ENCODE peak calls at places on chromosomes 16 and 17, in ten cellular contexts. G is kidney epithelial cell; A is ovary; O is adrenal gland; W is CD4-positive, alpha-beta T cell; F is AG09309; K is GM13977; H is AG09319; R is tibial nerve; T is CD8-positive, alpha-beta T cell. S is an unnamed sample.

GRCh38 chr16:85423186-85423550 is 190.0 kb upstream of the GSE1 start:
- DNase-seq in G (no peak), A (peak; percentile 28), O (no peak), W (no peak), F (no peak), K (no peak), H (no peak), R (no peak), T (no peak), S (no peak)

GRCh38 chr16:22264786-22265185 is 32.4 kb upstream of the POLR3E start:
- DNase-seq in G (no peak), A (no peak), O (no peak), W (no peak), F (no peak), K (no peak), H (no peak), R (no peak), T (no peak), S (no peak)

GRCh38 chr17:45889579-45889978 is 4.8 kb upstream of the MAPT start:
- DNase-seq in G (no peak), A (no peak), O (no peak), W (no peak), F (no peak), K (no peak), H (no peak), R (no peak), T (no peak), S (no peak)

GRCh38 chr17:4498461-4499397 is at the start of gene SPNS2:
- DNase-seq in G (no peak), A (peak; percentile 74), O (peak; percentile 54), W (peak; percentile 53), F (no peak), K (peak; percentile 96), H (no peak), R (no peak), T (peak; percentile 61), S (peak; percentile 94)

GRCh38 chr16:85205747-85206471 is 93.6 kb upstream of the CIBAR2 start:
- DNase-seq in G (no peak), A (peak; percentile 73), O (peak; percentile 87), W (no peak), F (no peak), K (no peak), H (no peak), R (no peak), T (no peak), S (no peak)

GRCh38 chr17:27760069-27760885 is 40.1 kb downstream of the NOS2 start:
- DNase-seq in G (no peak), A (peak; percentile 77), O (peak; percentile 73), W (peak; percentile 65), F (no peak), K (peak; percentile 69), H (peak; percentile 3), R (peak; percentile 49), T (peak; percentile 73), S (peak; percentile 59)

GRCh38 chr17:42895185-42895555 is 5.4 kb upstream of the G6PC1 start:
- DNase-seq in G (peak; percentile 77), A (peak; percentile 70), O (peak; percentile 75), W (no peak), F (peak; percentile 42), K (no peak), H (peak; percentile 58), R (no peak), T (no peak), S (no peak)

GRCh38 chr17:83136156-83136555 is 56.7 kb downstream of the METRNL start:
- DNase-seq in G (no peak), A (peak; percentile 23), O (no peak), W (no peak), F (no peak), K (no peak), H (no peak), R (no peak), T (no peak), S (no peak)

GRCh38 chr17:70204431-70204830 is 35.1 kb downstream of the KCNJ2 start:
- DNase-seq in G (no peak), A (no peak), O (no peak), W (no peak), F (no peak), K (no peak), H (no peak), R (no peak), T (no peak), S (no peak)

GRCh38 chr17:144936-145670 is 7.7 kb downstream of the SCGB1C2 start:
- DNase-seq in G (no peak), A (peak; percentile 26), O (peak; percentile 10), W (no peak), F (no peak), K (no peak), H (no peak), R (no peak), T (peak; percentile 9), S (no peak)

GRCh38 chr16:76897816-76898215 is 293.2 kb upstream of the MON1B start:
- DNase-seq in G (no peak), A (no peak), O (no peak), W (no peak), F (no peak), K (no peak), H (no peak), R (no peak), T (no peak), S (no peak)

GRCh38 chr17:58335779-58336455 is 7.3 kb upstream of the TSPOAP1 start:
- DNase-seq in G (no peak), A (no peak), O (peak; percentile 46), W (peak; percentile 74), F (no peak), K (no peak), H (no peak), R (no peak), T (peak; percentile 79), S (peak; percentile 59)

GRCh38 chr16:69904495-69905170 is 46.5 kb upstream of the CLEC18A start:
- DNase-seq in G (no peak), A (no peak), O (no peak), W (no peak), F (no peak), K (no peak), H (no peak), R (no peak), T (no peak), S (no peak)

GRCh38 chr17:79833744-79834574 is 5.3 kb downstream of the CBX4 start:
- DNase-seq in G (no peak), A (peak; percentile 43), O (no peak), W (no peak), F (no peak), K (no peak), H (no peak), R (no peak), T (no peak), S (no peak)

GRCh38 chr16:546909-547770 is 13.1 kb upstream of the PRR35 start:
- DNase-seq in G (no peak), A (peak; percentile 93), O (peak; percentile 88), W (peak; percentile 51), F (no peak), K (peak; percentile 85), H (no peak), R (peak; percentile 54), T (peak; percentile 58), S (peak; percentile 87)

GRCh38 chr16:548586-548985 is 11.6 kb upstream of the PRR35 start:
- DNase-seq in G (no peak), A (no peak), O (no peak), W (no peak), F (no peak), K (no peak), H (no peak), R (no peak), T (no peak), S (no peak)

GRCh38 chr16:552171-552570 is 8.0 kb upstream of the PRR35 start:
- DNase-seq in G (no peak), A (no peak), O (no peak), W (no peak), F (no peak), K (no peak), H (no peak), R (no peak), T (no peak), S (no peak)

GRCh38 chr16:551210-551609 is 9.0 kb upstream of the PRR35 start:
- DNase-seq in G (no peak), A (no peak), O (no peak), W (no peak), F (no peak), K (no peak), H (no peak), R (no peak), T (no peak), S (no peak)

GRCh38 chr16:549544-550263 is 10.5 kb upstream of the PRR35 start:
- DNase-seq in G (no peak), A (no peak), O (no peak), W (no peak), F (no peak), K (no peak), H (no peak), R (no peak), T (no peak), S (no peak)
- TF ChIP-seq CTCF in G (no peak), A (no peak), O (no peak), W (no peak), F (peak; percentile 6), K (no peak), H (no peak), R (no peak), T (no peak), S (no peak)

GRCh38 chr17:81065500-81065899 is 30.5 kb downstream of the BAIAP2 start:
- DNase-seq in G (no peak), A (no peak), O (no peak), W (no peak), F (no peak), K (no peak), H (no peak), R (no peak), T (no peak), S (no peak)
- TF ChIP-seq CTCF in G (no peak), A (no peak), O (no peak), W (no peak), F (no peak), K (no peak), H (no peak), R (no peak), T (no peak), S (no peak)

DNA sequence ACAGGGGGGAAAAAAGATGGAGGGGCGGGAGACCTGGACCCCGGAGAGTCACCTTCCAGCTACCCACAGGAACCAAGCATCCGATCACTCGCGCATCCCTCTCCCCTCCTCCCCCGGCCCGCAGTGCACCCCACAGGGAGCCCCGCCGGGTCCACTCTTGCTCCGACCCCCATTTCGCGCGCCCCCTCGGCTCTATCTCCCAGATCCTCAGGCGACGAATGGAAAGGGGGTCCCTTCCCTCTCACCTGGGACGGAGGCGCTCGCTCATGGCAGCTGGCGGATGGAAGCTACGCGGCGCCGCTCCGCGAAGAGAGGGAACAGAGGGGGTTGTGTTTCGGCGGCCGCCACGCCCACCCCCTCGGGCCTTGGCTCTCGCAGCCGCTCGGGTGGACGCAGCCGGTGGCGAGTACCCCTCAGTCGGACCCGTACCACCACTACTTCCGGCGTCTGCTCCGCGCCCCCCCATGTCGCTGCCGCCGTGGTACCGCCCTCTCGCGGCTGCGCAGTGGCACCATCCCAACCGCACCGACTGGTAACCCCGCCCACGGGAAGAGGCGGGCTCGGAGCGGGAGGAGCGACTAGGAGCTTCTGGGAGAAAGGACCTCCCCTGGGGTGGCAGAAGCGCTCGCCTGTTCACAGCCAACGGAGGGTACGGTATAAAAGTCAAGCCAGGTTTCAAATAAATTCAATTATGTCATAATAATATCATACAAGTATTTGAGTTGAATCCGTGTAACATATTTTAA is 29.7 kb downstream of the CPSF4L start:
- DNase-seq in G (peak; percentile 56), A (peak; percentile 98), O (peak; percentile 94), W (peak; percentile 96), F (peak; percentile 66), K (peak; percentile 97), H (peak; percentile 84), R (peak; percentile 94), T (peak; percentile 97), S (peak; percentile 96)
- TF ChIP-seq CTCF in G (peak; percentile 32), A (peak; percentile 41), O (peak; percentile 34), W (no peak), F (no peak), K (no peak), H (no peak), R (peak; percentile 56), T (no peak), S (peak; percentile 31)

GRCh38 chr16:585351-585750 is 4.5 kb upstream of the RAB40C start:
- DNase-seq in G (no peak), A (peak; percentile 48), O (peak; percentile 68), W (no peak), F (no peak), K (no peak), H (no peak), R (no peak), T (no peak), S (no peak)
- TF ChIP-seq CTCF in G (peak; percentile 9), A (no peak), O (peak; percentile 21), W (no peak), F (no peak), K (no peak), H (no peak), R (no peak), T (no peak), S (no peak)